ENCODE peak calls at places on chromosome 18, in eight cellular contexts. M is NCI-H2081; P is AG04450; B is NAMALWA; E is activated CD4-positive, alpha-beta T cell treated with anti-CD3 and anti-CD28 coated beads for 36 hours; S is lower lobe of right lung; T is posterior vena cava; X is body of pancreas. I is an unnamed sample.

GRCh38 chr18:80006726-80007125 is 18.4 kb upstream of the TXNL4A start:
- DNase-seq in M (peak; percentile 13), X (no peak), P (no peak), T (no peak), E (no peak), S (no peak), B (no peak), I (peak; percentile 60)

GRCh38 chr18:56083097-56083865 is 495.3 kb upstream of the TCF4 start:
- DNase-seq in E (no peak), X (no peak), T (no peak), B (no peak), S (no peak), P (peak; percentile 91), M (no peak), I (no peak)

GRCh38 chr18:3869848-3870247 is 419.9 kb downstream of the TGIF1 start:
- DNase-seq in M (peak; percentile 53), S (no peak), E (no peak), P (peak; percentile 27), T (no peak), B (peak; percentile 49), X (no peak), I (no peak)

GRCh38 chr18:6927136-6927535 is 190.5 kb downstream of the LAMA1 start:
- DNase-seq in T (no peak), S (no peak), P (no peak), E (no peak), B (no peak), X (no peak), M (no peak), I (no peak)

GRCh38 chr18:62402342-62402948 is 77.3 kb downstream of the TNFRSF11A start:
- DNase-seq in S (no peak), T (no peak), X (no peak), M (no peak), B (no peak), E (no peak), P (no peak), I (no peak)

GRCh38 chr18:69889009-69889408 is 58.7 kb downstream of the CD226 start:
- DNase-seq in S (no peak), B (no peak), M (no peak), T (no peak), E (peak; percentile 52), P (no peak), X (no peak), I (no peak)

GRCh38 chr18:69757733-69758132 is 189.9 kb downstream of the CD226 start:
- DNase-seq in E (no peak), P (no peak), B (no peak), X (no peak), S (no peak), M (peak; percentile 96), T (no peak), I (peak; percentile 10)

GRCh38 chr18:44503854-44504253 is 176.8 kb upstream of the SETBP1 start:
- DNase-seq in S (no peak), X (no peak), P (no peak), B (no peak), T (no peak), E (no peak), M (no peak), I (no peak)

GRCh38 chr18:53771664-53772063 is 452.8 kb downstream of the MBD2 start:
- DNase-seq in X (no peak), M (peak; percentile 40), T (no peak), B (no peak), P (no peak), E (no peak), S (no peak), I (no peak)

GRCh38 chr18:62741118-62741566 is 25.8 kb downstream of the PHLPP1 start:
- DNase-seq in X (no peak), B (no peak), S (no peak), E (peak; percentile 57), M (no peak), P (no peak), T (no peak), I (peak; percentile 55)

GRCh38 chr18:70243131-70243530 is 37.6 kb upstream of the RTTN start:
- DNase-seq in S (no peak), P (no peak), M (no peak), X (no peak), T (no peak), B (no peak), E (no peak), I (no peak)

GRCh38 chr18:52439457-52439856 is 99.5 kb downstream of the DCC start:
- DNase-seq in B (no peak), S (no peak), T (no peak), X (no peak), M (no peak), P (no peak), E (no peak), I (no peak)

GRCh38 chr18:70453058-70453775 is 164.4 kb downstream of the SOCS6 start:
- DNase-seq in S (no peak), X (no peak), E (no peak), P (no peak), M (no peak), T (no peak), B (no peak), I (no peak)

GRCh38 chr18:23627325-23627724 is 35.4 kb downstream of the ANKRD29 start:
- DNase-seq in T (no peak), B (no peak), E (no peak), M (no peak), P (no peak), S (no peak), X (no peak), I (no peak)

GRCh38 chr18:9755603-9756002 is 47.5 kb downstream of the RAB31 start:
- DNase-seq in B (no peak), E (no peak), S (no peak), M (no peak), X (no peak), P (no peak), T (no peak), I (no peak)

GRCh38 chr18:67515987-67516431 is 511 bp downstream of the DSEL start:
- DNase-seq in S (peak; percentile 90), E (peak; percentile 78), P (peak; percentile 55), T (peak; percentile 93), X (peak; percentile 89), M (peak; percentile 87), B (no peak), I (peak; percentile 93)

GRCh38 chr18:79878741-79879358 is 72.6 kb downstream of the SLC66A2 start:
- DNase-seq in B (no peak), P (no peak), E (peak; percentile 3), T (no peak), S (no peak), X (no peak), M (no peak), I (no peak)

GRCh38 chr18:12296457-12296856 is 11.6 kb upstream of the TUBB6 start:
- DNase-seq in S (no peak), P (no peak), T (no peak), X (no peak), B (no peak), E (no peak), M (no peak), I (no peak)

GRCh38 chr18:75745147-75745546 is 317.6 kb upstream of the SMIM21 start:
- DNase-seq in M (no peak), T (no peak), E (no peak), P (no peak), X (no peak), S (no peak), B (no peak), I (no peak)

GRCh38 chr18:62987035-62987830 is 271.9 kb downstream of the PHLPP1 start:
- DNase-seq in S (no peak), M (no peak), P (no peak), X (no peak), T (peak; percentile 73), B (no peak), E (no peak), I (no peak)

GRCh38 chr18:58911766-58912165 is 47.1 kb downstream of the ZNF532 start:
- DNase-seq in S (no peak), B (no peak), E (no peak), M (no peak), X (no peak), T (no peak), P (no peak), I (peak; percentile 44)

GRCh38 chr18:11658989-11659388 is 30.1 kb upstream of the GNAL start:
- DNase-seq in E (no peak), X (no peak), P (no peak), M (no peak), T (no peak), S (no peak), B (no peak), I (peak; percentile 0)

GRCh38 chr18:37335337-37335736 is 230.3 kb downstream of the CELF4 start:
- DNase-seq in T (no peak), P (no peak), M (no peak), S (no peak), B (no peak), X (no peak), E (no peak), I (peak; percentile 56)

GRCh38 chr18:28267276-28267675 is 90.3 kb upstream of the CDH2 start:
- DNase-seq in X (no peak), T (no peak), B (no peak), P (no peak), M (no peak), E (no peak), S (no peak), I (no peak)

GRCh38 chr18:48160622-48161021 is 230.2 kb upstream of the SMAD2 start:
- DNase-seq in B (no peak), P (no peak), T (no peak), X (no peak), M (no peak), S (no peak), E (no peak), I (no peak)

GRCh38 chr18:8777846-8778245 is 72.5 kb downstream of the MTCL1 start:
- DNase-seq in T (no peak), E (no peak), M (no peak), B (no peak), X (no peak), S (no peak), P (no peak), I (no peak)

I was measured in ELF-1.